ENCODE peak calls at places on chromosomes 3 and 15, in five cellular contexts. One of them, this sample, is unnamed.
A peak's percentile ranks its signal among the peaks of the same experiment; 100 is the strongest.

GRCh38 chr3:42729404-42730145 is 27.0 kb upstream of the HHATL start:
- DNase-seq in spleen: no peak
- DNase-seq in HCT116: no peak
- DNase-seq in IMR-90: no peak
- DNase-seq in AG04450: no peak
- DNase-seq in this sample: no peak

GRCh38 chr3:99286266-99286845 is 352.0 kb upstream of the COL8A1 start:
- DNase-seq in spleen: no peak
- DNase-seq in HCT116: peak; percentile 6
- DNase-seq in IMR-90: no peak
- DNase-seq in AG04450: no peak
- DNase-seq in this sample: no peak

GRCh38 chr3:160686955-160687535 is 10.1 kb downstream of the ARL14 start:
- DNase-seq in spleen: no peak
- DNase-seq in HCT116: no peak
- DNase-seq in IMR-90: peak; percentile 24
- DNase-seq in AG04450: no peak
- DNase-seq in this sample: no peak

GRCh38 chr15:40150163-40150925 is 10.5 kb upstream of the BUB1B start:
- DNase-seq in spleen: no peak
- DNase-seq in HCT116: peak; percentile 31
- DNase-seq in IMR-90: peak; percentile 48
- DNase-seq in AG04450: no peak
- DNase-seq in this sample: no peak

GRCh38 chr3:139657434-139657833 is 20.3 kb downstream of the NMNAT3 start:
- DNase-seq in spleen: no peak
- DNase-seq in HCT116: no peak
- DNase-seq in IMR-90: no peak
- DNase-seq in AG04450: no peak
- DNase-seq in this sample: no peak

GRCh38 chr3:60912142-60912541 is 339.1 kb downstream of the FHIT start:
- DNase-seq in spleen: no peak
- DNase-seq in HCT116: no peak
- DNase-seq in IMR-90: no peak
- DNase-seq in AG04450: no peak
- DNase-seq in this sample: no peak

GRCh38 chr3:157128771-157129671 is 30.9 kb downstream of the CCNL1 start:
- DNase-seq in spleen: peak; percentile 79
- DNase-seq in HCT116: peak; percentile 22
- DNase-seq in IMR-90: peak; percentile 30
- DNase-seq in AG04450: no peak
- DNase-seq in this sample: no peak

GRCh38 chr3:37779289-37780152 is 82.2 kb upstream of the CTDSPL start:
- DNase-seq in spleen: no peak
- DNase-seq in HCT116: peak; percentile 69
- DNase-seq in IMR-90: peak; percentile 82
- DNase-seq in AG04450: peak; percentile 55
- DNase-seq in this sample: peak; percentile 59

GRCh38 chr3:195766671-195767070 is 45.1 kb downstream of the MUC4 start:
- DNase-seq in spleen: peak; percentile 52
- DNase-seq in HCT116: no peak
- DNase-seq in IMR-90: no peak
- DNase-seq in AG04450: no peak
- DNase-seq in this sample: no peak

GRCh38 chr3:37961622-37962455 is 28.7 kb upstream of the VILL start:
- DNase-seq in spleen: no peak
- DNase-seq in HCT116: no peak
- DNase-seq in IMR-90: no peak
- DNase-seq in AG04450: no peak
- DNase-seq in this sample: no peak

GRCh38 chr3:182315313-182315712 is 478.0 kb upstream of the ATP11B start:
- DNase-seq in spleen: no peak
- DNase-seq in HCT116: no peak
- DNase-seq in IMR-90: no peak
- DNase-seq in AG04450: no peak
- DNase-seq in this sample: no peak

GRCh38 chr3:63914312-63914711 is 2.1 kb upstream of the SCAANT1 start:
- DNase-seq in spleen: no peak
- DNase-seq in HCT116: no peak
- DNase-seq in IMR-90: peak; percentile 30
- DNase-seq in AG04450: no peak
- DNase-seq in this sample: no peak

GRCh38 chr3:136634821-136635220 is 117.4 kb downstream of the STAG1 start:
- DNase-seq in spleen: no peak
- DNase-seq in HCT116: no peak
- DNase-seq in IMR-90: no peak
- DNase-seq in AG04450: no peak
- DNase-seq in this sample: no peak

GRCh38 chr3:145807990-145808389 is 353.0 kb downstream of the PLOD2 start:
- DNase-seq in spleen: no peak
- DNase-seq in HCT116: no peak
- DNase-seq in IMR-90: peak; percentile 6
- DNase-seq in AG04450: no peak
- DNase-seq in this sample: peak; percentile 18

GRCh38 chr15:28043625-28044520 is 55.2 kb downstream of the OCA2 start:
- DNase-seq in spleen: no peak
- DNase-seq in HCT116: no peak
- DNase-seq in IMR-90: no peak
- DNase-seq in AG04450: no peak
- DNase-seq in this sample: peak; percentile 63

GRCh38 chr3:111808439-111808838 is 50.6 kb upstream of the PHLDB2 start:
- DNase-seq in spleen: no peak
- DNase-seq in HCT116: no peak
- DNase-seq in IMR-90: peak; percentile 27
- DNase-seq in AG04450: no peak
- DNase-seq in this sample: no peak

GRCh38 chr15:78651930-78652655 is 11.1 kb upstream of the CHRNB4 start:
- DNase-seq in spleen: peak; percentile 47
- DNase-seq in HCT116: no peak
- DNase-seq in IMR-90: no peak
- DNase-seq in AG04450: no peak
- DNase-seq in this sample: no peak

GRCh38 chr3:12822725-12823373 is 18.5 kb downstream of the RPL32 start:
- DNase-seq in spleen: no peak
- DNase-seq in HCT116: peak; percentile 29
- DNase-seq in IMR-90: peak; percentile 51
- DNase-seq in AG04450: no peak
- DNase-seq in this sample: no peak

GRCh38 chr3:115790759-115791158 is 167.4 kb downstream of the GAP43 start:
- DNase-seq in spleen: no peak
- DNase-seq in HCT116: peak; percentile 94
- DNase-seq in IMR-90: peak; percentile 99
- DNase-seq in AG04450: peak; percentile 83
- DNase-seq in this sample: no peak

GRCh38 chr3:61250784-61251173 is 473 bp downstream of the FHIT start:
- DNase-seq in spleen: no peak
- DNase-seq in HCT116: peak; percentile 34
- DNase-seq in IMR-90: no peak
- DNase-seq in AG04450: no peak
- DNase-seq in this sample: peak; percentile 40

GRCh38 chr3:120875989-120876388 is 32.0 kb upstream of the STXBP5L start:
- DNase-seq in spleen: no peak
- DNase-seq in HCT116: no peak
- DNase-seq in IMR-90: no peak
- DNase-seq in AG04450: no peak
- DNase-seq in this sample: no peak

DNA sequence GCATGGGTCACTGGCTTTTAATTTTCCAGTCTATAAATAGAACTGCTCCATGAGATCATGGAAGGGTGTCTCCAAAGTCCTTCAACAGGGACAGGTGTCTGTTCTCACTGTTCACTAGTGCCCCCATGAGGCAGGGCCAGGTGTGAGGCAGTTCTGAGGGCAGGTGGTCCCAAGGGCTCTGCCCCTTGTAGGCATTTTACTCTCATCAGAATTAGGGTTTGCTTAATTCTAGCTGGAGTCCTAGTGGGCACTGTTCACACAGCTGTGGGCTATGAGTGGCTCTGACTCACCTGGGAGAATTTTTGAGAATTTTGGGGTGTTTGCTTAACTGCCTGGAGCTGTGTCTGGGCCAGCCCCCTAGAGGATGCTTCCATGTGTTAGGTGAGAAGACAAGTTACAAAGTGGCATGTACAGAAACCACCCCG is 248.0 kb upstream of the LYSMD4 start:
- DNase-seq in spleen: no peak
- DNase-seq in HCT116: no peak
- DNase-seq in IMR-90: no peak
- DNase-seq in AG04450: no peak
- DNase-seq in this sample: no peak
- TF ChIP-seq CTCF in spleen: no peak
- TF ChIP-seq CTCF in HCT116: peak; percentile 45
- TF ChIP-seq CTCF in IMR-90: no peak
- TF ChIP-seq CTCF in AG04450: no peak
- TF ChIP-seq CTCF in this sample: no peak

GRCh38 chr3:45799586-45799985 is 3.2 kb upstream of the SLC6A20 start:
- DNase-seq in spleen: no peak
- DNase-seq in HCT116: no peak
- DNase-seq in IMR-90: no peak
- DNase-seq in AG04450: no peak
- DNase-seq in this sample: no peak

GRCh38 chr3:45795882-45796765 is at the start of gene SLC6A20:
- DNase-seq in spleen: no peak
- DNase-seq in HCT116: no peak
- DNase-seq in IMR-90: no peak
- DNase-seq in AG04450: no peak
- DNase-seq in this sample: peak; percentile 43

GRCh38 chr3:45795509-45795881 is 841 bp downstream of the SLC6A20 start:
- DNase-seq in spleen: no peak
- DNase-seq in HCT116: no peak
- DNase-seq in IMR-90: peak; percentile 4
- DNase-seq in AG04450: no peak
- DNase-seq in this sample: no peak

GRCh38 chr3:45798034-45798433 is 1.7 kb upstream of the SLC6A20 start:
- DNase-seq in spleen: no peak
- DNase-seq in HCT116: no peak
- DNase-seq in IMR-90: no peak
- DNase-seq in AG04450: no peak
- DNase-seq in this sample: no peak

GRCh38 chr3:45796902-45797637 is 734 bp upstream of the SLC6A20 start:
- DNase-seq in spleen: no peak
- DNase-seq in HCT116: no peak
- DNase-seq in IMR-90: no peak
- DNase-seq in AG04450: no peak
- DNase-seq in this sample: no peak
- H3K4me3 ChIP-seq in spleen: peak overlapping the region; percentile 45
- H3K4me3 ChIP-seq in HCT116: peak overlapping the region; percentile 45
- H3K4me3 ChIP-seq in IMR-90: no peak overlapping the region
- H3K4me3 ChIP-seq in AG04450: no peak overlapping the region
- H3K4me3 ChIP-seq in this sample: peak overlapping the region; percentile 64

GRCh38 chr3:44238889-44239288 is 2.8 kb upstream of the TOPAZ1 start:
- DNase-seq in spleen: no peak
- DNase-seq in HCT116: no peak
- DNase-seq in IMR-90: no peak
- DNase-seq in AG04450: no peak
- DNase-seq in this sample: no peak

GRCh38 chr3:44241706-44242105 is at the start of gene TOPAZ1:
- DNase-seq in spleen: no peak
- DNase-seq in HCT116: no peak
- DNase-seq in IMR-90: no peak
- DNase-seq in AG04450: no peak
- DNase-seq in this sample: no peak

GRCh38 chr3:44237665-44238064 is 4.0 kb upstream of the TOPAZ1 start:
- DNase-seq in spleen: no peak
- DNase-seq in HCT116: no peak
- DNase-seq in IMR-90: no peak
- DNase-seq in AG04450: no peak
- DNase-seq in this sample: no peak

GRCh38 chr3:44242716-44243115 is 1.0 kb downstream of the TOPAZ1 start:
- DNase-seq in spleen: no peak
- DNase-seq in HCT116: no peak
- DNase-seq in IMR-90: no peak
- DNase-seq in AG04450: no peak
- DNase-seq in this sample: no peak

DNA sequence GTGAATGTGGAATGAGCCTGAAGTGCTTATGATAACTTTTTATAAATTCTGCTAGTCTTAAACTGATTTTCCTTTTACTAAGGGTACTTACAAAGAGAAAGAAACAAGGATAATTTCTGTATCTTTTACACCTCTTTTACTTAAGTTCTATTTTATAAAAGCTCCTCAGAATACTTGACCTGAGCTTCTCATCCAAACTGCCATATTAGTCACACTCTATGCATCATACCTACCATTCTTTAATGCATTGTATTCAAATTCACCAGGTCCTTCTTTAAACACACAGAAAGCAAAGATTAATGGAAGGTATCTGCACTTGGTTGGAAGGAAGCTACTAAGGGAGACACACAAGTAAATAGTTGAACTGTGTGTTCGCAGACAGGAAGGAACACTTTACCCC is 1.6 kb upstream of the TOPAZ1 start:
- DNase-seq in spleen: no peak
- DNase-seq in HCT116: no peak
- DNase-seq in IMR-90: no peak
- DNase-seq in AG04450: no peak
- DNase-seq in this sample: no peak
- H3K27me3 ChIP-seq in spleen: peaks cover 23% of the 10 kb centered on the region
- H3K27me3 ChIP-seq in HCT116: no peaks in the 10 kb centered on the region
- H3K27me3 ChIP-seq in IMR-90: no peaks in the 10 kb centered on the region
- H3K27me3 ChIP-seq in AG04450: no peaks in the 10 kb centered on the region
- H3K27me3 ChIP-seq in this sample: no peaks in the 10 kb centered on the region

GRCh38 chr15:73968461-73968860 is 23.6 kb downstream of the STOML1 start:
- DNase-seq in spleen: no peak
- DNase-seq in HCT116: no peak
- DNase-seq in IMR-90: no peak
- DNase-seq in AG04450: no peak
- DNase-seq in this sample: no peak

GRCh38 chr15:73964736-73965093 is 27.4 kb downstream of the STOML1 start:
- DNase-seq in spleen: peak; percentile 94
- DNase-seq in HCT116: peak; percentile 72
- DNase-seq in IMR-90: peak; percentile 72
- DNase-seq in AG04450: peak; percentile 29
- DNase-seq in this sample: peak; percentile 84

GRCh38 chr15:73962409-73962808 is 29.7 kb downstream of the STOML1 start:
- DNase-seq in spleen: no peak
- DNase-seq in HCT116: no peak
- DNase-seq in IMR-90: no peak
- DNase-seq in AG04450: no peak
- DNase-seq in this sample: no peak

GRCh38 chr15:73965730-73966103 is 26.4 kb downstream of the STOML1 start:
- DNase-seq in spleen: no peak
- DNase-seq in HCT116: no peak
- DNase-seq in IMR-90: peak; percentile 70
- DNase-seq in AG04450: no peak
- DNase-seq in this sample: no peak

GRCh38 chr15:73965094-73965729 is 26.9 kb downstream of the STOML1 start:
- DNase-seq in spleen: no peak
- DNase-seq in HCT116: no peak
- DNase-seq in IMR-90: no peak
- DNase-seq in AG04450: no peak
- DNase-seq in this sample: no peak
- TF ChIP-seq CTCF in spleen: no peak
- TF ChIP-seq CTCF in HCT116: no peak
- TF ChIP-seq CTCF in IMR-90: no peak
- TF ChIP-seq CTCF in AG04450: no peak
- TF ChIP-seq CTCF in this sample: no peak

This sample was measured in Caco-2.